ENCODE peak calls at places on chromosomes 7 and 10, in seven cellular contexts. L is left cardiac atrium; M is tibial nerve; X is NCI-H146; D is non-pigmented ciliary epithelial cell; B is stimulated activated CD4-positive, alpha-beta T cell treated with anti-CD3 and anti-CD28 coated beads, Interleukin-4, amount 100 ng/mL, for 4 hours; R is activated CD4-positive, alpha-beta T cell treated with anti-CD3 and anti-CD28 coated beads, Interleukin-2, amount 50 U/mL, for 1 hour. P is an unnamed sample.

GRCh38 chr10:12419279-12419847 is 70.0 kb downstream of the CAMK1D start:
- DNase-seq in B (peak), D (peak), R (peak), M (peak), X (no peak), L (peak), P (no peak)

GRCh38 chr10:30215631-30216030 is 133.4 kb downstream of the MTPAP start:
- DNase-seq in X (no peak), B (no peak), M (no peak), R (no peak), L (no peak), D (no peak), P (no peak)

GRCh38 chr10:100742067-100742771 is 3.2 kb upstream of the PAX2 start:
- DNase-seq in X (no peak), L (no peak), B (no peak), D (no peak), M (no peak), R (no peak), P (no peak)

GRCh38 chr7:46814516-46815250 is 767.2 kb downstream of the TNS3 start:
- DNase-seq in R (no peak), B (no peak), M (no peak), L (no peak), D (no peak), X (no peak), P (no peak)

GRCh38 chr10:114322344-114322743 is 82.0 kb downstream of the AFAP1L2 start:
- DNase-seq in M (no peak), R (no peak), D (no peak), X (no peak), B (no peak), L (peak), P (no peak)

GRCh38 chr7:155316427-155317113 is 18.9 kb downstream of the INSIG1 start:
- DNase-seq in X (no peak), L (no peak), R (no peak), M (no peak), B (no peak), D (no peak), P (no peak)

GRCh38 chr10:130809761-130810515 is 501.6 kb downstream of the TCERG1L start:
- DNase-seq in R (no peak), L (no peak), X (no peak), B (no peak), M (no peak), D (no peak), P (no peak)

GRCh38 chr10:24415455-24416169 is 206.7 kb downstream of the KIAA1217 start:
- DNase-seq in X (no peak), R (no peak), B (no peak), D (peak), M (peak), L (peak), P (no peak)

GRCh38 chr10:113971349-113971973 is 72.2 kb upstream of the ADRB1 start:
- DNase-seq in L (no peak), B (no peak), M (no peak), X (no peak), D (no peak), R (no peak), P (no peak)

GRCh38 chr7:101179780-101180755 is at the start of gene NAT16:
- DNase-seq in D (no peak), R (no peak), M (no peak), B (no peak), L (no peak), X (no peak), P (peak)

P was measured in NCI-H69.